ENCODE peak calls at places on chromosomes 7 and 10, in eight cellular contexts. S is NCI-H1092 treated with DMSO at 0.1 percent for 48 hours; H is left ventricle myocardium inferior; G is amniotic stem cell; Y is T-cell; V is occipital lobe; P is activated CD8-positive, alpha-beta memory T cell treated with anti-CD3 and anti-CD28 coated beads for 48 hours; O is GM20000. I is an unnamed sample.

GRCh38 chr7:127798023-127798422 is 146.0 kb downstream of the SND1 start:
- DNase-seq in V (no peak), Y (no peak), H (no peak), O (no peak), G (no peak), S (no peak), P (no peak), I (no peak)

GRCh38 chr10:131792011-131792651 is 108.7 kb upstream of the PPP2R2D start:
- DNase-seq in O (no peak), V (no peak), G (no peak), P (no peak), Y (no peak), H (no peak), S (no peak), I (no peak)

GRCh38 chr7:154888690-154889089 is 114.2 kb downstream of the PAXIP1 start:
- DNase-seq in S (no peak), V (no peak), Y (no peak), G (no peak), P (no peak), O (no peak), H (no peak), I (no peak)

GRCh38 chr7:102029616-102030015 is 212.2 kb downstream of the CUX1 start:
- DNase-seq in S (no peak), H (no peak), P (no peak), O (no peak), V (no peak), G (no peak), Y (no peak), I (no peak)

GRCh38 chr7:44727346-44728262 is 21.0 kb upstream of the ZMIZ2 start:
- DNase-seq in V (no peak), S (no peak), O (peak), Y (no peak), H (no peak), P (no peak), G (no peak), I (no peak)

GRCh38 chr7:79157281-79157680 is 296.2 kb downstream of the MAGI2 start:
- DNase-seq in O (no peak), V (no peak), Y (no peak), S (no peak), P (no peak), G (no peak), H (no peak), I (no peak)

GRCh38 chr7:19872094-19872493 is 98.7 kb upstream of the TMEM196 start:
- DNase-seq in H (no peak), S (no peak), P (no peak), G (no peak), O (no peak), V (no peak), Y (no peak), I (no peak)

GRCh38 chr10:4312046-4312835 is 513.8 kb upstream of the AKR1E2 start:
- DNase-seq in V (no peak), S (no peak), G (no peak), Y (no peak), H (no peak), P (no peak), O (no peak), I (no peak)

GRCh38 chr10:130337305-130337640 is 201.1 kb downstream of the GLRX3 start:
- DNase-seq in P (no peak), O (no peak), V (no peak), Y (no peak), G (no peak), H (no peak), S (no peak), I (no peak)

GRCh38 chr10:25573281-25573680 is 360.7 kb upstream of the MYO3A start:
- DNase-seq in S (no peak), O (no peak), Y (no peak), H (no peak), G (no peak), V (no peak), P (no peak), I (no peak)

GRCh38 chr7:29102554-29103151 is 43.7 kb downstream of the CPVL start:
- DNase-seq in Y (peak), G (no peak), S (peak), O (peak), P (no peak), V (no peak), H (peak), I (peak)

GRCh38 chr10:27699778-27700177 is 45.8 kb downstream of the MKX start:
- DNase-seq in G (no peak), S (no peak), H (no peak), P (no peak), V (no peak), Y (no peak), O (no peak), I (no peak)

GRCh38 chr10:49634053-49634660 is 20.3 kb downstream of the CHAT start:
- DNase-seq in Y (no peak), V (no peak), H (no peak), O (no peak), G (no peak), P (no peak), S (no peak), I (no peak)

GRCh38 chr7:129649128-129649690 is 37.7 kb downstream of the NRF1 start:
- DNase-seq in V (no peak), Y (no peak), G (no peak), P (no peak), S (no peak), H (no peak), O (no peak), I (no peak)

GRCh38 chr7:37225255-37226012 is 223.2 kb downstream of the ELMO1 start:
- DNase-seq in P (no peak), Y (no peak), G (no peak), V (no peak), S (no peak), O (no peak), H (no peak), I (no peak)

GRCh38 chr7:134367956-134368749 is 51.4 kb upstream of the SLC35B4 start:
- DNase-seq in Y (no peak), G (no peak), P (no peak), V (no peak), H (no peak), O (no peak), S (no peak), I (no peak)

GRCh38 chr10:1185911-1186692 is 129.9 kb downstream of the WDR37 start:
- DNase-seq in V (no peak), O (no peak), H (no peak), P (no peak), Y (no peak), S (no peak), G (no peak), I (no peak)

GRCh38 chr7:132783824-132784223 is 207.6 kb upstream of the PLXNA4 start:
- DNase-seq in G (peak), S (no peak), H (no peak), P (no peak), O (no peak), V (no peak), Y (no peak), I (no peak)

GRCh38 chr7:105046414-105046813 is 32.4 kb downstream of the KMT2E start:
- DNase-seq in V (no peak), O (no peak), P (no peak), Y (no peak), H (no peak), G (peak), S (no peak), I (no peak)

GRCh38 chr10:69787681-69788080 is 14.0 kb upstream of the COL13A1 start:
- DNase-seq in V (no peak), H (no peak), Y (no peak), P (no peak), S (no peak), G (no peak), O (no peak), I (no peak)

GRCh38 chr7:48089415-48089975 is 430 bp downstream of the UPP1 start:
- DNase-seq in H (no peak), S (no peak), V (peak), G (no peak), O (no peak), P (no peak), Y (peak), I (no peak)

GRCh38 chr7:153185936-153186335 is 426.4 kb downstream of the ACTR3B start:
- DNase-seq in S (no peak), P (no peak), V (no peak), O (no peak), H (no peak), G (no peak), Y (no peak), I (no peak)

GRCh38 chr7:91168766-91169518 is 95.3 kb upstream of the FZD1 start:
- DNase-seq in G (no peak), V (no peak), O (no peak), P (no peak), H (no peak), Y (no peak), S (peak), I (no peak)

GRCh38 chr7:134414109-134414508 is 44.8 kb downstream of the AKR1B1 start:
- DNase-seq in O (no peak), G (no peak), P (no peak), H (no peak), V (no peak), S (no peak), Y (no peak), I (no peak)

GRCh38 chr10:42951486-42952251 is 125.2 kb upstream of the RET start:
- DNase-seq in S (no peak), Y (no peak), H (peak), V (no peak), O (no peak), G (no peak), P (no peak), I (no peak)

GRCh38 chr10:97119058-97119832 is 66.5 kb downstream of the SLIT1 start:
- DNase-seq in V (no peak), P (no peak), H (no peak), Y (no peak), S (no peak), G (no peak), O (no peak), I (no peak)

GRCh38 chr10:113026679-113027078 is 76.6 kb downstream of the TCF7L2 start:
- DNase-seq in O (no peak), S (no peak), V (no peak), Y (no peak), H (no peak), P (no peak), G (no peak), I (no peak)

GRCh38 chr10:61284222-61284890 is 168.8 kb downstream of the TMEM26 start:
- DNase-seq in O (peak), V (no peak), G (peak), Y (no peak), S (peak), P (no peak), H (no peak), I (peak)

GRCh38 chr7:116169060-116169459 is 41.3 kb upstream of the TES start:
- DNase-seq in O (no peak), S (no peak), P (no peak), Y (no peak), V (no peak), H (no peak), G (no peak), I (no peak)

GRCh38 chr10:132580157-132580556 is 42.6 kb downstream of the INPP5A start:
- DNase-seq in G (no peak), P (no peak), S (no peak), O (no peak), H (no peak), Y (no peak), V (no peak), I (no peak)

GRCh38 chr10:95605163-95605562 is 44.0 kb upstream of the SORBS1 start:
- DNase-seq in V (no peak), G (no peak), P (no peak), H (no peak), O (no peak), Y (no peak), S (no peak), I (no peak)

I was measured in NAMALWA.